ENCODE peak calls at places on chromosomes 4 and X, in seven cellular contexts. Q is ovary, E is tibial artery, S is lower lobe of right lung, L is stomach, V is heart right ventricle, X is sigmoid colon. G is an unnamed sample. For H3K9me3 and H3K4me1, the result is how much of the 10 kb centered on the place peaks cover.

GRCh38 chrX:14073158-14073557 is 43.5 kb upstream of the GEMIN8 start:
- DNase-seq in Q (no peak), E (no peak), S (no peak), L (no peak), V (no peak), X (no peak), G (no peak)

GRCh38 chrX:17635231-17635630 is 102.1 kb upstream of the SCML1 start:
- DNase-seq in Q (no peak), E (no peak), S (no peak), L (no peak), V (no peak), X (no peak), G (no peak)

GRCh38 chrX:136936183-136936549 is 55.6 kb upstream of the RBMX start:
- DNase-seq in Q (no peak), E (no peak), S (no peak), L (no peak), V (no peak), X (no peak), G (no peak)

GRCh38 chrX:103792916-103793540 is 16.4 kb downstream of the PLP1 start:
- DNase-seq in Q (no peak), E (no peak), S (no peak), L (no peak), V (no peak), X (no peak), G (no peak)

GRCh38 chrX:153482376-153483015 is 12.1 kb upstream of the HAUS7 start:
- DNase-seq in Q (no peak), E (no peak), S (no peak), L (no peak), V (no peak), X (no peak), G (no peak)

GRCh38 chrX:9873952-9874351 is 87.7 kb downstream of the SHROOM2 start:
- DNase-seq in Q (no peak), E (peak), S (peak), L (peak), V (no peak), X (no peak), G (no peak)

GRCh38 chrX:70301716-70302115 is 11.8 kb downstream of the KIF4A start:
- DNase-seq in Q (no peak), E (no peak), S (no peak), L (no peak), V (no peak), X (no peak), G (no peak)

GRCh38 chr4:83535520-83535944 is 376 bp upstream of the GPAT3 start:
- DNase-seq in Q (no peak), E (peak), S (peak), L (peak), V (peak), X (peak), G (peak)

GRCh38 chr4:80268936-80269335 is 2.5 kb downstream of the FGF5 start:
- DNase-seq in Q (no peak), E (no peak), S (no peak), L (no peak), V (no peak), X (no peak), G (no peak)

GRCh38 chr4:122045533-122045932 is 93.7 kb upstream of the TRPC3 start:
- DNase-seq in Q (no peak), E (no peak), S (peak), L (no peak), V (no peak), X (no peak), G (no peak)

GRCh38 chr4:101941816-101942358 is 151.4 kb downstream of the BANK1 start:
- DNase-seq in Q (no peak), E (no peak), S (no peak), L (no peak), V (no peak), X (no peak), G (no peak)

GRCh38 chr4:113576947-113577678 is 184.4 kb downstream of the CAMK2D start:
- DNase-seq in Q (no peak), E (no peak), S (no peak), L (no peak), V (no peak), X (no peak), G (no peak)

GRCh38 chrX:119529355-119530276 is 35.6 kb downstream of the STEEP1 start:
- DNase-seq in Q (no peak), E (no peak), S (no peak), L (no peak), V (no peak), X (no peak), G (no peak)

GRCh38 chr4:53307819-53308773 is 57.8 kb downstream of the SCFD2 start:
- DNase-seq in Q (no peak), E (no peak), S (no peak), L (no peak), V (no peak), X (no peak), G (no peak)

GRCh38 chr4:40446785-40447184 is 111.7 kb downstream of the CHRNA9 start:
- DNase-seq in Q (no peak), E (no peak), S (no peak), L (no peak), V (no peak), X (no peak), G (no peak)

GRCh38 chrX:26873736-26874135 is 589.4 kb downstream of the PPP4R3C start:
- DNase-seq in Q (no peak), E (no peak), S (no peak), L (no peak), V (no peak), X (no peak), G (no peak)
- H3K9me3 ChIP-seq in Q (under half), E (under half), S (under half), L (under half), V (under half), X (under half), G (under half)

DNA sequence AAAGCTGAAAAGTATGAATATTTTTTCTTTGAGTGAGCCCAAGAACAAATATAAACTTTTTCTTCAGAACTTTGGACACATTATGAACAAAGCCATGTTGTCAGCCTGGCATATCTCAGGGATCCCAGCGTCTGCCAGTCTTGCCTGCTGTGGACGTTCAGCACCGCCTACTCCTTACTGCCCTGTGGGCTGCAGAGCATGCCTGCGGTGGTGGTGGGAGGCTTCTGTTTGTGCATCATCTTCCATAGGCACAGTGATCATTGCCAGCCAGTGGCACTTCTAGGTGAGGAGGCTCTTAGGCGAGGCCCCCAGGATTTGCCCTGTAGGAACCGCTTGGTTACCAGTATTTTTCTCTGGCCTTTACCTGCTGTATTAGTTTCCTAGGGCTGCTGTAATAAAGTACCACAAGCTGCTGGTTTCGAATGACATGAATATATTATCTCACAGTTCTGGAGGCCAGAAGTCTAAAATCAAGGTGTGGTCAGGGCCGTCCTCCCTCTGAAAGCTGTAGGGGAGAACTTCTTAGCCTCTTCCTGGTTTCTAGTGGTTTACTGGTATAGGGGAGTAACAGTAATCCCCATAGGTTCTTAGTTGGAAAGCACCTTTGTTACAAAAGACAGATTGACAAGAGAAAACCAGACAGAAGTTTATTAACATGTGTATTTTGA is 15.4 kb downstream of the ANXA3 start:
- DNase-seq in Q (no peak), E (no peak), S (no peak), L (no peak), V (no peak), X (no peak), G (no peak)
- H3K4me1 ChIP-seq in Q (under half), E (under half), S (under half), L (half or more), V (under half), X (under half), G (half or more)

GRCh38 chr4:86450189-86450588 is 90.3 kb upstream of the MAPK10 start:
- DNase-seq in Q (no peak), E (no peak), S (no peak), L (no peak), V (no peak), X (no peak), G (no peak)
- H3K9me3 ChIP-seq in Q (under half), E (under half), S (under half), L (under half), V (under half), X (under half), G (under half)

GRCh38 chr4:152735302-152735917 is 44.1 kb downstream of the TIGD4 start:
- DNase-seq in Q (no peak), E (no peak), S (no peak), L (no peak), V (no peak), X (no peak), G (no peak)

GRCh38 chr4:152735918-152736305 is 43.6 kb downstream of the TIGD4 start:
- DNase-seq in Q (no peak), E (no peak), S (no peak), L (no peak), V (no peak), X (no peak), G (no peak)

GRCh38 chr4:152731997-152732396 is 47.5 kb downstream of the TIGD4 start:
- DNase-seq in Q (no peak), E (no peak), S (no peak), L (no peak), V (no peak), X (no peak), G (no peak)

GRCh38 chr4:152734699-152735050 is 44.9 kb downstream of the TIGD4 start:
- DNase-seq in Q (no peak), E (no peak), S (no peak), L (no peak), V (no peak), X (no peak), G (no peak)

DNA sequence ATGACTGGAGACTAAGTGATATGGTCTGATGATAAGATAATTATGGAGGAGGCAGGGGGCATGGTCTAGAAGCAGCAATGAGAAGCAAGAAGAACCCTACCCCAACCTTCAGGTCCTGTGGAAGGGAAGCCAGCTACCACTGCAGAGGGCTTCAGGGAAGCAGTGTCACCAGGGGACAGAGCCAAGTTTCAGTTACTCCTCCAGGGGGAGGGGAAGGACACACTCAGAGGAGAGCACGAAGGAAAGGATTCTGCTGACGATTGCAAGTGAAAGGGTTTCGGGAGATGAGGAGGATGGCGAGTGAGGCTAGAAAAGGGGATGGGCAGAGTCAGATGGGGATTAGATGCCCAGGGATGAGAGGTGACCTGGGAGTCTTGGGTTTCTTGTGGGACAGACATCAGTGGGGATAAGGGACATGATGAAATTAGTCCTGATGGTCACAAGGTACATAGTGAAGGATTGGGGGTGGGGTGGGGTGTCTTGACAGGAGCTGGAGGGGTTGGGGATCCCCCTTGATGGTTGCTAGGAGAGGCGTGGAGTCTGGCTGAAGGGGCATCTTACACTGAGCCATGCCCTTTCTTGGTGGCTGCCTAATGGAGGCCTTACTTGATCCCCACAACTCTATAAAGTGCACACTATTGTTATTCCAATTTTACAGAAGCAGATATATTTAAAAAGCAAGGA is 45.4 kb downstream of the TIGD4 start:
- DNase-seq in Q (no peak), E (no peak), S (no peak), L (no peak), V (no peak), X (no peak), G (no peak)
- H3K4me1 ChIP-seq in Q (under half), E (under half), S (under half), L (under half), V (under half), X (under half), G (under half)

DNA sequence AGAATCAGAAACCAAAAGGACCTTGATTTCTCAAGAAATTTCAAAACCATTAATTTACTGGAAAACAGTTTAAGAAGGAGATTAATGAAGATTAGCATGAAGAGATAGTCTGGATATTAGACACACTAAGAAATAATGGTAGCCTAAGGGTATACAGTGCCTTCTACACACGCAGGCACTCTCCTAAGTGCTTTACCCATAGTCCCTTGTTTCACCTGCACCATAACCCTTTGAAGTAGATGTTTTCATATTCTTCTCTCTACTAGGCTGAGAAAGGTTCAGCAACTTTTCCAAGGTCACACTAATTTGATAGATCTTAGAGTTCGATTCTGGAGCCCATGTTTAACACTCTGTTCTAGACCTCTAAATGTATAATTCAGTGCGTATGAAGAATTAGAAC is 259.0 kb upstream of the SLIT2 start:
- DNase-seq in Q (no peak), E (no peak), S (no peak), L (no peak), V (no peak), X (no peak), G (no peak)
- H3K9me3 ChIP-seq in Q (under half), E (under half), S (under half), L (under half), V (under half), X (under half), G (under half)

GRCh38 chr4:16222957-16223527 is 3.2 kb downstream of the TAPT1 start:
- DNase-seq in Q (no peak), E (no peak), S (no peak), L (no peak), V (no peak), X (no peak), G (no peak)
- H3K4me1 ChIP-seq in Q (under half), E (under half), S (under half), L (half or more), V (under half), X (under half), G (half or more)

GRCh38 chrX:2450681-2451080 is 50.1 kb downstream of the DHRSX start:
- DNase-seq in Q (no peak), E (no peak), S (no peak), L (no peak), V (no peak), X (no peak), G (no peak)
- H3K9me3 ChIP-seq in Q (under half), E (under half), S (under half), L (under half), V (under half), X (under half), G (under half)

GRCh38 chr4:14771504-14772175 is 230.6 kb upstream of the CPEB2 start:
- DNase-seq in Q (no peak), E (no peak), S (no peak), L (no peak), V (no peak), X (no peak), G (no peak)

GRCh38 chr4:14768449-14768848 is 233.8 kb upstream of the CPEB2 start:
- DNase-seq in Q (no peak), E (no peak), S (no peak), L (no peak), V (no peak), X (no peak), G (no peak)

GRCh38 chr4:14770025-14770424 is 232.3 kb upstream of the CPEB2 start:
- DNase-seq in Q (no peak), E (no peak), S (no peak), L (no peak), V (no peak), X (no peak), G (no peak)

GRCh38 chr4:14771091-14771490 is 231.2 kb upstream of the CPEB2 start:
- DNase-seq in Q (no peak), E (no peak), S (no peak), L (no peak), V (no peak), X (no peak), G (no peak)

GRCh38 chr4:14772388-14772787 is 229.9 kb upstream of the CPEB2 start:
- DNase-seq in Q (no peak), E (no peak), S (no peak), L (no peak), V (no peak), X (no peak), G (no peak)
- H3K4me1 ChIP-seq in Q (under half), E (under half), S (under half), L (under half), V (under half), X (under half), G (under half)